ENCODE peak calls at places on chromosome 11, in four cellular contexts. One of them, this sample, is unnamed.

GRCh38 chr11:132779487-132779886 is 752.8 kb downstream of the OPCML start:
- DNase-seq in RWPE1: no peak
- DNase-seq in Calu3: no peak
- DNase-seq in kidney: no peak
- DNase-seq in this sample: no peak

GRCh38 chr11:70651036-70651435 is 252.7 kb downstream of the CTTN start:
- DNase-seq in Calu3: no peak
- DNase-seq in RWPE1: no peak
- DNase-seq in kidney: no peak
- DNase-seq in this sample: no peak

GRCh38 chr11:62171261-62171723 is 18.7 kb upstream of the SCGB1D1 start:
- DNase-seq in Calu3: peak; percentile 79
- DNase-seq in kidney: no peak
- DNase-seq in RWPE1: peak; percentile 46
- DNase-seq in this sample: no peak

GRCh38 chr11:86896486-86896885 is 58.7 kb downstream of the FZD4 start:
- DNase-seq in kidney: no peak
- DNase-seq in Calu3: no peak
- DNase-seq in RWPE1: no peak
- DNase-seq in this sample: no peak

GRCh38 chr11:87895021-87895420 is 280.2 kb downstream of the RAB38 start:
- DNase-seq in RWPE1: no peak
- DNase-seq in kidney: no peak
- DNase-seq in Calu3: no peak
- DNase-seq in this sample: no peak

GRCh38 chr11:33668468-33668825 is 32.2 kb downstream of the C11orf91 start:
- DNase-seq in Calu3: no peak
- DNase-seq in RWPE1: no peak
- DNase-seq in kidney: no peak
- DNase-seq in this sample: no peak

GRCh38 chr11:57095896-57096295 is 85.9 kb upstream of the LRRC55 start:
- DNase-seq in Calu3: no peak
- DNase-seq in kidney: no peak
- DNase-seq in RWPE1: no peak
- DNase-seq in this sample: no peak

GRCh38 chr11:45252134-45252856 is 33.8 kb downstream of the SYT13 start:
- DNase-seq in RWPE1: peak; percentile 45
- DNase-seq in kidney: no peak
- DNase-seq in Calu3: peak; percentile 68
- DNase-seq in this sample: no peak

GRCh38 chr11:133386262-133386661 is 146.0 kb downstream of the OPCML start:
- DNase-seq in RWPE1: no peak
- DNase-seq in Calu3: no peak
- DNase-seq in kidney: no peak
- DNase-seq in this sample: no peak

GRCh38 chr11:120912504-120912903 is 111.4 kb upstream of the TBCEL start:
- DNase-seq in Calu3: no peak
- DNase-seq in RWPE1: peak; percentile 14
- DNase-seq in kidney: no peak
- DNase-seq in this sample: no peak

GRCh38 chr11:129191649-129192048 is 476 bp downstream of the ARHGAP32 start:
- DNase-seq in RWPE1: peak; percentile 36
- DNase-seq in Calu3: peak; percentile 4
- DNase-seq in kidney: no peak
- DNase-seq in this sample: no peak

GRCh38 chr11:17353228-17354021 is 1.8 kb downstream of the NCR3LG1 start:
- DNase-seq in Calu3: peak; percentile 75
- DNase-seq in RWPE1: peak; percentile 50
- DNase-seq in kidney: peak; percentile 91
- DNase-seq in this sample: peak; percentile 88

GRCh38 chr11:112219476-112220232 is 6.6 kb upstream of the PTS start:
- DNase-seq in RWPE1: peak; percentile 62
- DNase-seq in Calu3: peak; percentile 33
- DNase-seq in kidney: no peak
- DNase-seq in this sample: no peak

GRCh38 chr11:71447791-71448256 is 369 bp downstream of the DHCR7 start:
- DNase-seq in RWPE1: no peak
- DNase-seq in kidney: no peak
- DNase-seq in Calu3: peak; percentile 46
- DNase-seq in this sample: no peak

GRCh38 chr11:80165763-80166162 is 724.9 kb upstream of the TENM4 start:
- DNase-seq in Calu3: no peak
- DNase-seq in RWPE1: peak; percentile 38
- DNase-seq in kidney: no peak
- DNase-seq in this sample: no peak

GRCh38 chr11:21472256-21472655 is 720.6 kb upstream of the ANO5 start:
- DNase-seq in kidney: no peak
- DNase-seq in RWPE1: peak; percentile 1
- DNase-seq in Calu3: no peak
- DNase-seq in this sample: no peak

GRCh38 chr11:131746201-131746600 is 375.8 kb downstream of the NTM start:
- DNase-seq in RWPE1: no peak
- DNase-seq in Calu3: no peak
- DNase-seq in kidney: no peak
- DNase-seq in this sample: no peak

DNA sequence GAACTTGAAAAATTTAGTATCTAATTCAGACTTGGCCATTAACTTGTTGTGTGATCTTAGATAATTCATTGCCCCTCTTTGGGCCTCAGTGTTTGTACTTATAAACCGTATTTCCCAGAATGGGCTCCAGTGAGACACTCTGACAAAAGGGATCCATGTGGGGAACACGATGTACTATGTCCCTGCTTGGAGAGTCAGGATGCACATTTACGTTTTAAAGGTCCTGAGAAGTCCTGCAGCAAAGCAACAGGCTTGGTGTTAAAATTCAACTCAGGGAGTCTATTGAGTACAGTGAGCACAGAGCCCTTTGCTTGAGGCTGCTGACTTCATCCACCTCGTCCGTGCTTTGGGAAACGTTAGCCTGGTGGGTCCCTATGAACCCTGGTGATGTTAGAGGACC is 9.0 kb downstream of the WNT11 start:
- DNase-seq in Calu3: no peak
- DNase-seq in RWPE1: no peak
- DNase-seq in kidney: no peak
- DNase-seq in this sample: no peak
- TF ChIP-seq CTCF in Calu3: no peak
- TF ChIP-seq CTCF in RWPE1: no peak
- TF ChIP-seq CTCF in kidney: no peak
- TF ChIP-seq CTCF in this sample: no peak

DNA sequence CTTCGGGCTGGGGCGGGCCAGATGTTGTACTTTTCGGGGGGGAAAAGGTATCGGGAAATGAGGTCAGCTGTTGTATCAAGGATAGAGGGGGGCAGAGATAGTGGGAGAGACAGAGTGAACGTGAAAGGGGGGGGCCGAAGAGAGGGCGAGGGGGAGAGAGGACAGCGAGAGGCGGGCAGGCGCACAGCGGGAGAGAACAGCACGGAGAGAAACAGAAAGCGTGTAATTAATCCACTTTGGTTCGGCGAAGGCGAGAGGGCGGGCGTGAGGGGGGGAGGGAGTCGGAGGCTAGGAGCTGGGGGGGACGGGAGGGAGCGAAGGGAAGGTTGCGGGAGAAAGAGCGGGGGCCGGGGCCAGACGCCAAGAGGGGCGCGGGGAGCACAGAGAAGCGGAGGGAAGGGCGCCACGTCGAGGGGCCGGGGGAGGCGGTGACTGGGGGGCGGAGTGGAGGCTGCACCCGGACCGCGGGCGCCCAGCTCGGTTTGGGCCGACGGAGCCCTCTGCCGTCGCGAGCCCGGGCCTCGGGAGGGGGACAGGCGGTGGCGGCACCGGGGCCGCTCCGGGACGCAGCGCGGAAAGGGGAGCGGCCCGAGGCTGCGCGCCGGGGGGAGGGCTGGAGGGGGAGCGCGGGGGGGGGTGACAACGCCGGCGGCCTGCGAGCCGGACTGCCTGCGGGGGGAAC is 612 bp downstream of the IGF2 start:
- DNase-seq in kidney: peak; percentile 74
- DNase-seq in Calu3: no peak
- DNase-seq in RWPE1: no peak
- DNase-seq in this sample: no peak
- TF ChIP-seq CTCF in kidney: no peak
- TF ChIP-seq CTCF in Calu3: no peak
- TF ChIP-seq CTCF in RWPE1: no peak
- TF ChIP-seq CTCF in this sample: no peak

GRCh38 chr11:29628584-29628983 is 388.2 kb downstream of the KCNA4 start:
- DNase-seq in Calu3: no peak
- DNase-seq in kidney: no peak
- DNase-seq in RWPE1: no peak
- DNase-seq in this sample: no peak

GRCh38 chr11:29634744-29635143 is 382.1 kb downstream of the KCNA4 start:
- DNase-seq in RWPE1: no peak
- DNase-seq in kidney: no peak
- DNase-seq in Calu3: no peak
- DNase-seq in this sample: no peak

GRCh38 chr11:29629281-29629680 is 387.5 kb downstream of the KCNA4 start:
- DNase-seq in kidney: no peak
- DNase-seq in RWPE1: peak; percentile 6
- DNase-seq in Calu3: no peak
- DNase-seq in this sample: no peak

DNA sequence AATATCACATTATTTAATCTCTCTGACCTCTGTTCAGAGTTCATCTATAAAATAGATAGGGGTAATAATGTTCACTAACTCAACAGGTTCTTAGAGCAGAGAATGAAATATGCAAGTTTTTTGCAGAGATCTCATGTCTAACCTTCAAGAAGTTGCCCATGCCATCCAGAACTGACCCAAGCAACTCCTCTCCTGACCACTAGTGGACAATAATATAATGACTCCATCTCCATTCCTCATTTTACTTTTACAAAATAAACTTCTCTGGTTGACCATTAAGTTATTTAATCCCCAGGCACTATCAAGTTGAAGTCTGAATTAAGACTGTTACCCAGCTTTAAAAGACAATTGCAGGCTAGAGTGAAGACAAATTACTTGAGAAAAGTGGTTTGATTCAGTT is 382.6 kb downstream of the KCNA4 start:
- DNase-seq in Calu3: no peak
- DNase-seq in kidney: no peak
- DNase-seq in RWPE1: no peak
- DNase-seq in this sample: no peak
- TF ChIP-seq CTCF in Calu3: no peak
- TF ChIP-seq CTCF in kidney: no peak
- TF ChIP-seq CTCF in RWPE1: no peak
- TF ChIP-seq CTCF in this sample: peak; percentile 61

GRCh38 chr11:106072804-106073203 is 4.3 kb downstream of the KBTBD3 start:
- DNase-seq in Calu3: no peak
- DNase-seq in kidney: no peak
- DNase-seq in RWPE1: no peak
- DNase-seq in this sample: no peak

GRCh38 chr11:106077609-106078517 is at the start of gene AASDHPPT:
- DNase-seq in Calu3: peak; percentile 4
- DNase-seq in kidney: no peak
- DNase-seq in RWPE1: peak; percentile 10
- DNase-seq in this sample: no peak

GRCh38 chr11:106082096-106082495 is 4.6 kb downstream of the AASDHPPT start:
- DNase-seq in RWPE1: no peak
- DNase-seq in Calu3: no peak
- DNase-seq in kidney: no peak
- DNase-seq in this sample: no peak

GRCh38 chr11:106076421-106076922 is 675 bp downstream of the KBTBD3 start:
- DNase-seq in RWPE1: peak; percentile 1
- DNase-seq in kidney: no peak
- DNase-seq in Calu3: peak; percentile 2
- DNase-seq in this sample: no peak

GRCh38 chr11:106076923-106077608 is at the start of gene KBTBD3:
- DNase-seq in kidney: peak; percentile 100
- DNase-seq in RWPE1: peak; percentile 90
- DNase-seq in Calu3: peak; percentile 93
- DNase-seq in this sample: peak; percentile 99
- TF ChIP-seq CTCF in kidney: no peak
- TF ChIP-seq CTCF in RWPE1: peak; percentile 71
- TF ChIP-seq CTCF in Calu3: no peak
- TF ChIP-seq CTCF in this sample: peak; percentile 80

GRCh38 chr11:20243974-20244373 is 83.7 kb upstream of the DBX1 start:
- DNase-seq in RWPE1: no peak
- DNase-seq in kidney: no peak
- DNase-seq in Calu3: no peak
- DNase-seq in this sample: no peak
- TF ChIP-seq CTCF in RWPE1: peak; percentile 18
- TF ChIP-seq CTCF in kidney: no peak
- TF ChIP-seq CTCF in Calu3: peak; percentile 17
- TF ChIP-seq CTCF in this sample: peak; percentile 75

GRCh38 chr11:76206327-76207081 is at the start of gene WNT11:
- DNase-seq in RWPE1: peak; percentile 38
- DNase-seq in Calu3: peak; percentile 57
- DNase-seq in kidney: peak; percentile 85
- DNase-seq in this sample: no peak
- TF ChIP-seq CTCF in RWPE1: no peak
- TF ChIP-seq CTCF in Calu3: no peak
- TF ChIP-seq CTCF in kidney: no peak
- TF ChIP-seq CTCF in this sample: no peak